ENCODE peak calls at places on chromosomes 3 and 15, in nine cellular contexts. H is tibial artery; T is body of pancreas; G is A549; B is effector memory CD4-positive, alpha-beta T cell; E is HepG2; J is PC-9; L is upper lobe of right lung; I is aorta. A is an unnamed sample. For H3K4me1, the result is how much of the 10 kb centered on the place peaks cover.

GRCh38 chr15:67107014-67107812 is 41.8 kb downstream of the SMAD3 start:
- DNase-seq in I (peak), J (peak), H (peak), E (peak), T (peak), B (peak), G (peak), L (no peak), A (no peak)

GRCh38 chr3:73427018-73427750 is 197.6 kb downstream of the PDZRN3 start:
- DNase-seq in H (no peak), L (no peak), G (no peak), I (no peak), B (no peak), T (no peak), J (no peak), E (no peak), A (no peak)

GRCh38 chr3:155984791-155985417 is 114.5 kb downstream of the GMPS start:
- DNase-seq in G (no peak), L (no peak), J (no peak), I (no peak), H (no peak), T (no peak), B (no peak), E (no peak), A (no peak)

GRCh38 chr3:113867506-113867905 is 28.9 kb downstream of the GRAMD1C start:
- DNase-seq in L (no peak), E (no peak), T (no peak), J (no peak), G (no peak), I (no peak), H (no peak), B (no peak), A (no peak)

GRCh38 chr15:74614744-74615312 is 808 bp upstream of the CLK3 start:
- DNase-seq in H (peak), B (peak), J (peak), L (peak), T (peak), I (peak), G (peak), E (no peak), A (no peak)

GRCh38 chr3:142087676-142088075 is 61.7 kb downstream of the TFDP2 start:
- DNase-seq in L (no peak), B (no peak), T (no peak), H (no peak), J (no peak), E (no peak), G (no peak), I (no peak), A (no peak)

GRCh38 chr15:69253156-69253555 is 45.6 kb upstream of the PAQR5 start:
- DNase-seq in E (no peak), I (no peak), H (no peak), T (peak), B (no peak), L (no peak), J (peak), G (peak), A (no peak)

GRCh38 chr3:180770639-180771038 is 91.3 kb upstream of the CCDC39 start:
- DNase-seq in B (no peak), I (no peak), L (no peak), J (no peak), H (no peak), G (no peak), E (no peak), T (no peak), A (no peak)

GRCh38 chr3:115513411-115513800 is 109.9 kb upstream of the GAP43 start:
- DNase-seq in E (no peak), I (no peak), H (no peak), G (no peak), B (no peak), J (no peak), T (peak), L (no peak), A (no peak)

GRCh38 chr15:94443156-94443555 is 211.8 kb downstream of the MCTP2 start:
- DNase-seq in E (no peak), B (no peak), G (no peak), J (no peak), L (no peak), H (no peak), T (no peak), I (no peak), A (no peak)

GRCh38 chr15:25055356-25056068 is 100.7 kb downstream of the SNRPN start:
- DNase-seq in B (no peak), E (no peak), T (no peak), J (no peak), L (peak), G (no peak), H (no peak), I (peak), A (no peak)

DNA sequence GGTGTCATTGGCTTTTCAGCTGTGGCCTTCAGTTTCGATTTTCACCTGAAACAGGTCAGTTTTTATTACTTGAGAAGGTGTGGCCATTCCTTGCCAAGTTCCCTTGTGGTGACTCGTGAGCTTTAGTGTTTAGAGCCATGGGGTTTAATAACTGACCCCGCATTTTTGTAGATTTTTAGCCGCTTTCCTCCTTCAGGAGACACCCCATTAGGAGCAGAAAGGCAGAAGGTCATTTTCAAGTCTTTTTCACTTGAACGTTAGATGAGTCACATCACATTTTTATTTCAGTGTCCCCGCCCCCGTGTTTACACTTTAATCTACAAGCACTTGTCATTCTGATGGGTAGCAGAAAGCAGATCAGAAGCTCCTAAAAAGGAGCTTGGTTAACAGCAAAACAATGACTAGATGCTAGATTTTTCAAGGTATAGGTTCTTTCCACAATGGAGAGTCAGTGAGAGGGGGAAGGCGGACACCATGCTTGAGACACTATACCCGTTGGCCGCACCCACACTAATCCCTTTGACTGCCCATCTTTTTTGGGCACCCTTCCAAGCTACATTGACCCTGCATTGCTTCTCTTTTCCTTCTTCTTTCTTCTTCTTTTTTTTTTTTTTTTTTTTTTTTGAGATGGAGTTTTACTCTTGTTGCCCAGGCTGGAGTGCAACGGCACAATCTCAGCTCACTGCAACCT is 132.7 kb downstream of the GHSR start:
- DNase-seq in E (no peak), H (no peak), G (peak), I (no peak), L (no peak), T (no peak), B (no peak), J (peak), A (no peak)
- H3K27ac ChIP-seq in E (no peak), H (peak), G (peak), I (no peak), L (peak), T (peak), B (no peak), J (peak), A (no peak)

GRCh38 chr15:23402140-23402539 is 44.9 kb downstream of the GOLGA6L2 start:
- DNase-seq in G (no peak), L (no peak), H (no peak), E (no peak), T (no peak), B (no peak), J (no peak), I (no peak), A (no peak)
- H3K4me1 ChIP-seq in G (under half), L (under half), H (half or more), E (under half), T (under half), B (under half), J (under half), I (under half), A (under half)

GRCh38 chr15:64843996-64844395 is 2.3 kb downstream of the PLEKHO2 start:
- DNase-seq in L (no peak), I (no peak), H (no peak), E (no peak), B (no peak), T (no peak), J (no peak), G (no peak), A (no peak)
- H3K4me3 ChIP-seq in L (peak), I (no peak), H (peak), E (no peak), B (peak), T (no peak), J (no peak), G (no peak), A (no peak)

GRCh38 chr3:106629215-106629832 is 747.9 kb upstream of the CCDC54 start:
- DNase-seq in B (no peak), H (no peak), E (no peak), L (no peak), T (no peak), G (no peak), J (no peak), I (no peak), A (no peak)
- H3K27ac ChIP-seq in B (no peak), H (no peak), E (no peak), L (no peak), T (no peak), G (no peak), J (no peak), I (no peak), A (no peak)

DNA sequence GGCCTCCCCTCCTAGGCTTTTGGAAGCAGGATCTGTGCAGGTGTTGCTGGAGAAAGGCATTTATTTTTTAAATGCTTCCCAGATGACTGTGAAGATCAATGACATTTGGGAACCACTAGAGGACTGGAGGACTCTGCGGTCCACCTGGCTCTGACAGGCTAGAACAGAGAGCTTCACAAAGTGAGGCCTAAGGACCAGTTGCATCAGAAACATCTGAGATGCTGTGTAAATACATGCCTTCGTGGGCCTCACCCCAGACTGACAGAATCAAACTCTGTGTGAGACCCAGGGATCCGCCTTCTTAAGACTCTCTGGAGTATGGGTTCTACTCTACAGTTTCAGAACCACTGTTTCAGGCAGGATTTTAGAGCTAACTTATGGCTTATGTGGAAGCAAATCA is 105.0 kb upstream of the ICE2 start:
- DNase-seq in J (no peak), L (no peak), I (no peak), B (no peak), E (peak), T (no peak), H (no peak), G (peak), A (no peak)
- H3K4me1 ChIP-seq in J (under half), L (under half), I (under half), B (half or more), E (half or more), T (half or more), H (under half), G (under half), A (under half)

GRCh38 chr3:131020122-131020693 is 6.4 kb downstream of the ASTE1 start:
- DNase-seq in B (no peak), G (no peak), L (no peak), I (no peak), T (no peak), H (no peak), J (no peak), E (no peak), A (no peak)

GRCh38 chr3:131026321-131027151 is at the start of the genes ASTE1 and NEK11:
- DNase-seq in B (peak), G (peak), J (peak), E (peak), I (peak), T (peak), H (peak), L (peak), A (peak)

GRCh38 chr3:131028844-131029243 is 2.2 kb downstream of the NEK11 start:
- DNase-seq in B (no peak), T (no peak), J (no peak), E (no peak), G (no peak), L (no peak), I (no peak), H (no peak), A (no peak)

GRCh38 chr3:131025500-131025899 is 1.1 kb downstream of the ASTE1 start:
- DNase-seq in J (no peak), T (no peak), G (no peak), I (no peak), L (no peak), E (no peak), B (no peak), H (no peak), A (no peak)
- H3K4me3 ChIP-seq in J (peak), T (no peak), G (peak), I (peak), L (peak), E (peak), B (peak), H (peak), A (no peak)

GRCh38 chr15:60375255-60375809 is 22.5 kb downstream of the ANXA2 start:
- DNase-seq in E (no peak), I (no peak), B (no peak), J (no peak), G (no peak), L (no peak), T (no peak), H (no peak), A (no peak)
- H3K27ac ChIP-seq in E (peak), I (peak), B (no peak), J (peak), G (peak), L (peak), T (peak), H (peak), A (no peak)

GRCh38 chr3:123628996-123629746 is 44.3 kb upstream of the HACD2 start:
- DNase-seq in L (no peak), H (no peak), B (no peak), E (no peak), T (no peak), J (no peak), G (no peak), I (no peak), A (no peak)

GRCh38 chr3:123629747-123630047 is 44.8 kb upstream of the HACD2 start:
- DNase-seq in G (no peak), B (no peak), I (no peak), E (no peak), L (no peak), T (no peak), J (no peak), H (no peak), A (no peak)

GRCh38 chr3:123624302-123624701 is 39.4 kb upstream of the HACD2 start:
- DNase-seq in L (no peak), J (no peak), B (no peak), I (no peak), E (no peak), G (no peak), H (no peak), T (no peak), A (no peak)

GRCh38 chr3:123626881-123627280 is 42.0 kb upstream of the HACD2 start:
- DNase-seq in E (no peak), B (no peak), I (no peak), H (no peak), L (no peak), J (no peak), T (no peak), G (no peak), A (no peak)

DNA sequence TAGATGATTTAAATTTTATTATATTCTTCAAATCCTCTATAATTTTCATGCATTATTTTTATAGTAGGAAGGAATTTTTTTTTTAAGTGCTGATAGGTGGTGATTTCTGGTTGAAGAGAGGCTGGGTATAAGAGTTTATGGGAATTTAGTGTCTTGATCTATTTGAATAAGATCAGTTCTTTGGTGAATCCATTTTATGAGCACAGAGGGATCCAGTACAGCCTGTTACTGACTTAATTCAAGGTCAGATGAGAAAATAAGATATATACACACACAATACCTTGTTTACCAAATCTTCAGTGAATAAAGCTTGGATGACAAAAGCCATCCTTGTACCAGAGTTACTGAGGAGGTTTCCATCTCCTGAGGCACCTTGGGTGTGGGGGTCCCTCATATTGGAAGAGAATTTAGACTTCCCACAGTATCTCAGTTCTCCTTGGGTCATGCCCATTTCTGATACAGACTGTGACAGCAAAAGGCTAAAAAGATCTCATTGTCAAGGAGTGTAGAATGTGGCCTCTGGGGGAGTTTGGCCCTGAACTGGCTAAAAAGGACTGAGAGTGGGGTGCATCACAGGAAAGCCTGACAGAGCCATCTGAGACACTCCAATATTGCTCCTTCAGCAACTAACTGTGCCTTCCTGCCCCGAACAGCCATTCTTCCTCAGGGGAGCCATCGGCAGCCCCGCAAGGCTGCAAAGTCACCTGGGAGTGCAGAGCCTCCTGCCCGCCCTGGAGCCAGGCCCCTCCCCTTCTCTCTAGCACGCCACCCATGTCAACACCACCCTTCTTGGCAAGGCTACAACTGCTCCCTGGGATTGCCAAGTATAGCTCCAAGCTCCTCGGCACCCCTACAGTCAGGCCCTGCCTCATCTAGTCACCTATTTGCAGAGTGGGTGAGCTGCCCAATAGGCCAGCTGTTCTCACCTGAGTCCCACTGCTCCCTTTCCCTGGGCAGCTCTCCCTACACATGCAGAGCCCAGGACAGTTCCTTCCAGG is 43.1 kb upstream of the HACD2 start:
- DNase-seq in J (no peak), L (no peak), B (no peak), T (peak), H (peak), E (no peak), I (no peak), G (no peak), A (no peak)
- H3K4me1 ChIP-seq in J (under half), L (under half), B (under half), T (under half), H (half or more), E (under half), I (under half), G (under half), A (under half)

DNA sequence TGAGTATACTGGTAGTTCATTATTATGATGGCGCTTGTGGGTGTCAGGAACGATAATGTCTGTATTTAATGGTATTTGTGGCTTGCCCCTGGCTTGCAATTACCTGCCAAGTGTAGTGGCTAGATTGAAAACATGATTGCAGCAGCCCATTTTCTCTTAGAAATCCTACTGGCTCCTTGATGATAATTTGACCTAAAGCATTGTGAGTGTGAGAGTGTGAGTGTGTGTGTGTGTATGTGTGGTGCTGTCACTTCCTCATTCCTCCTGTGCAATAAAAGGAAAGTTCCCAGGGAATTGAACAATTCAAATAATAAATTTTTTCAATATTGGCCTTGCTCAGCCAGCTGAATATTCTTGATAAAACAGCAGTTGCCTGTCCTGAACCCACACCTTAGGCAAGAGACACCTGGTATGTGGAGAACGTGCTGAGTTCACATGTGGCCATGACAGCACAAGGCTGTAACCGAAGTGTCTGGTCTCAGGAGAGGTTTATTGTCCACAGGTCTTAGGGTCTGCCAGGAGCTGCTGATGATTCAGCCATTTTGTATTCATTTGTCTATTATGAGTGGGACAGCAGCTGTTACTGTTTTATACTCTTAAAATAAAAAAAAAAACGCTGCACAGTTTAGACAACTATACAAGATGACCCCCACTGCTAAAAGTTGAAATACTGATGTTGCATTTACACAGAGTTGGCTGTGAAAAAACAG is 193.2 kb downstream of the CD47 start:
- DNase-seq in H (no peak), T (no peak), I (no peak), J (no peak), L (no peak), B (no peak), G (no peak), E (no peak), A (no peak)
- H3K4me3 ChIP-seq in H (no peak), T (no peak), I (no peak), J (no peak), L (no peak), B (no peak), G (no peak), E (no peak), A (no peak)